ENCODE peak calls at places on chromosomes 4 and X, in nine cellular contexts. V, M, L, X, F, P, W, S and U are unnamed samples.

GRCh38 chrX:28498658-28499057 is 88.6 kb upstream of the IL1RAPL1 start:
- DNase-seq in F (no peak), X (no peak), L (peak), W (no peak), M (no peak), P (no peak), S (no peak), V (no peak), U (peak)

GRCh38 chr4:109560687-109561452 is 824 bp downstream of the MCUB start:
- DNase-seq in S (no peak), W (peak), V (no peak), L (peak), P (peak), X (peak), M (peak), F (no peak), U (peak)

GRCh38 chrX:8913665-8914409 is 112.7 kb upstream of the FAM9A start:
- DNase-seq in F (no peak), M (no peak), L (no peak), W (peak), X (no peak), P (no peak), S (peak), V (no peak), U (peak)

GRCh38 chr4:6758732-6759131 is 23.8 kb upstream of the KIAA0232 start:
- DNase-seq in L (no peak), F (no peak), V (no peak), W (no peak), S (no peak), M (no peak), X (no peak), P (no peak), U (no peak)

GRCh38 chr4:8760561-8760960 is 111.1 kb downstream of the HMX1 start:
- DNase-seq in V (no peak), W (no peak), F (no peak), X (no peak), P (peak), M (no peak), L (no peak), S (no peak), U (no peak)

GRCh38 chr4:88609387-88609786 is 17.1 kb downstream of the HERC3 start:
- DNase-seq in L (no peak), P (no peak), W (no peak), S (no peak), F (no peak), V (peak), M (no peak), X (no peak), U (no peak)

GRCh38 chrX:13937370-13938052 is 92.2 kb downstream of the GEMIN8 start:
- DNase-seq in V (no peak), X (no peak), L (peak), F (no peak), S (no peak), P (no peak), M (no peak), W (peak), U (no peak)

GRCh38 chrX:13732246-13733067 is 2.0 kb downstream of the TRAPPC2 start:
- DNase-seq in M (no peak), X (no peak), L (no peak), F (no peak), S (no peak), V (no peak), P (no peak), W (no peak), U (no peak)

GRCh38 chr4:22515145-22515887 is 550 bp downstream of the ADGRA3 start:
- DNase-seq in F (peak), V (peak), M (peak), L (peak), P (no peak), W (peak), S (peak), X (peak), U (peak)

GRCh38 chrX:40298569-40298968 is 200.8 kb upstream of the BCOR start:
- DNase-seq in M (no peak), W (no peak), P (no peak), S (no peak), F (no peak), X (no peak), L (no peak), V (no peak), U (no peak)

GRCh38 chr4:54063224-54063623 is 1.2 kb downstream of the CHIC2 start:
- DNase-seq in X (peak), M (no peak), V (peak), S (no peak), P (no peak), L (no peak), F (no peak), W (peak), U (no peak)

GRCh38 chr4:71855944-71856343 is 72.1 kb upstream of the GC start:
- DNase-seq in X (no peak), M (no peak), W (no peak), L (no peak), V (no peak), S (no peak), F (no peak), P (no peak), U (no peak)

GRCh38 chr4:76748649-76749048 is 149.3 kb downstream of the SOWAHB start:
- DNase-seq in X (peak), F (peak), M (no peak), S (peak), P (no peak), L (no peak), V (no peak), W (no peak), U (no peak)

GRCh38 chr4:157075811-157076577 is at the start of gene GLRB:
- DNase-seq in F (no peak), L (peak), X (peak), V (no peak), S (no peak), W (peak), M (no peak), P (no peak), U (peak)

GRCh38 chrX:85052636-85053343 is 49.1 kb downstream of the APOOL start:
- DNase-seq in X (peak), M (no peak), V (no peak), W (peak), S (no peak), P (no peak), F (no peak), L (peak), U (no peak)

GRCh38 chr4:16124232-16124631 is 40.4 kb upstream of the PROM1 start:
- DNase-seq in V (no peak), P (no peak), L (no peak), S (no peak), F (no peak), W (no peak), X (no peak), M (peak), U (peak)

GRCh38 chr4:66555301-66555700 is 885.0 kb upstream of the EPHA5 start:
- DNase-seq in L (peak), X (no peak), M (no peak), F (no peak), V (no peak), P (no peak), S (no peak), W (no peak), U (peak)

GRCh38 chr4:163367651-163368050 is 24.0 kb downstream of the NPY5R start:
- DNase-seq in V (no peak), W (no peak), X (no peak), L (no peak), M (no peak), S (no peak), F (no peak), P (no peak), U (no peak)

GRCh38 chr4:107044170-107044569 is 8.1 kb upstream of the DKK2 start:
- DNase-seq in X (no peak), M (no peak), V (no peak), S (no peak), P (no peak), F (no peak), W (no peak), L (no peak), U (no peak)

GRCh38 chr4:83282049-83282535 is 2.5 kb downstream of the COQ2 start:
- DNase-seq in S (no peak), P (no peak), L (peak), X (peak), V (peak), M (no peak), F (peak), W (peak), U (no peak)

GRCh38 chrX:151988706-151989299 is 14.3 kb upstream of the GABRE start:
- DNase-seq in P (no peak), M (no peak), L (no peak), V (no peak), S (no peak), F (no peak), W (no peak), X (peak), U (no peak)

GRCh38 chrX:153924149-153924861 is 1.8 kb downstream of the ARHGAP4 start:
- DNase-seq in P (no peak), V (peak), F (peak), L (no peak), X (peak), M (no peak), W (no peak), S (peak), U (no peak)

GRCh38 chrX:66000628-66001275 is 39.1 kb downstream of the VSIG4 start:
- DNase-seq in F (no peak), S (no peak), V (no peak), X (no peak), W (no peak), M (no peak), L (no peak), P (no peak), U (no peak)

GRCh38 chr4:87807402-87807801 is 8.0 kb downstream of the IBSP start:
- DNase-seq in P (no peak), S (no peak), W (no peak), M (no peak), X (no peak), V (no peak), L (no peak), F (no peak), U (no peak)

GRCh38 chr4:1337376-1337831 is 9.6 kb upstream of the UVSSA start:
- DNase-seq in L (no peak), F (no peak), S (no peak), P (no peak), V (no peak), X (peak), W (peak), M (no peak), U (no peak)

GRCh38 chr4:80266267-80266901 is at the start of gene FGF5:
- DNase-seq in F (peak), X (peak), L (peak), S (peak), V (no peak), P (no peak), M (no peak), W (peak), U (peak)